ENCODE peak calls at places on chromosomes 6 and 20, in five cellular contexts. One of them, this sample, is unnamed.

GRCh38 chr6:4351857-4352669 is 216.7 kb upstream of the ECI2 start:
- DNase-seq in suprapubic skin: peak
- DNase-seq in GM23338: no peak
- DNase-seq in prostate gland: peak
- DNase-seq in stomach: peak
- DNase-seq in this sample: no peak

GRCh38 chr20:62162765-62163484 is 19.4 kb downstream of the SS18L1 start:
- DNase-seq in suprapubic skin: no peak
- DNase-seq in GM23338: no peak
- DNase-seq in prostate gland: no peak
- DNase-seq in stomach: no peak
- DNase-seq in this sample: no peak

GRCh38 chr6:69719602-69720193 is 77.1 kb downstream of the LMBRD1 start:
- DNase-seq in suprapubic skin: no peak
- DNase-seq in GM23338: peak
- DNase-seq in prostate gland: no peak
- DNase-seq in stomach: no peak
- DNase-seq in this sample: no peak

GRCh38 chr6:110646951-110647910 is 168.0 kb downstream of the CDK19 start:
- DNase-seq in suprapubic skin: no peak
- DNase-seq in GM23338: peak
- DNase-seq in prostate gland: no peak
- DNase-seq in stomach: no peak
- DNase-seq in this sample: no peak

GRCh38 chr6:24959333-24959732 is 23.6 kb upstream of the RIPOR2 start:
- DNase-seq in suprapubic skin: no peak
- DNase-seq in GM23338: no peak
- DNase-seq in prostate gland: no peak
- DNase-seq in stomach: no peak
- DNase-seq in this sample: no peak

GRCh38 chr6:49550413-49551125 is at the start of gene C6orf141:
- DNase-seq in suprapubic skin: no peak
- DNase-seq in GM23338: peak
- DNase-seq in prostate gland: no peak
- DNase-seq in stomach: peak
- DNase-seq in this sample: no peak

GRCh38 chr6:110514818-110515217 is 38.4 kb upstream of the SLC22A16 start:
- DNase-seq in suprapubic skin: no peak
- DNase-seq in GM23338: no peak
- DNase-seq in prostate gland: no peak
- DNase-seq in stomach: no peak
- DNase-seq in this sample: no peak

GRCh38 chr6:53269827-53270226 is 78.9 kb downstream of the ELOVL5 start:
- DNase-seq in suprapubic skin: no peak
- DNase-seq in GM23338: no peak
- DNase-seq in prostate gland: no peak
- DNase-seq in stomach: no peak
- DNase-seq in this sample: no peak

GRCh38 chr20:8386991-8387390 is 254.9 kb downstream of the PLCB1 start:
- DNase-seq in suprapubic skin: no peak
- DNase-seq in GM23338: no peak
- DNase-seq in prostate gland: no peak
- DNase-seq in stomach: peak
- DNase-seq in this sample: no peak

GRCh38 chr20:58231678-58232077 is 3.2 kb upstream of the ANKRD60 start:
- DNase-seq in suprapubic skin: no peak
- DNase-seq in GM23338: peak
- DNase-seq in prostate gland: no peak
- DNase-seq in stomach: no peak
- DNase-seq in this sample: no peak

GRCh38 chr6:14656676-14657075 is 539.1 kb downstream of the CD83 start:
- DNase-seq in suprapubic skin: no peak
- DNase-seq in GM23338: no peak
- DNase-seq in prostate gland: no peak
- DNase-seq in stomach: no peak
- DNase-seq in this sample: no peak

GRCh38 chr20:38278150-38278549 is 17.6 kb upstream of the KIAA1755 start:
- DNase-seq in suprapubic skin: peak
- DNase-seq in GM23338: peak
- DNase-seq in prostate gland: no peak
- DNase-seq in stomach: no peak
- DNase-seq in this sample: no peak

GRCh38 chr6:37174196-37174514 is 4.2 kb downstream of the PIM1 start:
- DNase-seq in suprapubic skin: no peak
- DNase-seq in GM23338: peak
- DNase-seq in prostate gland: no peak
- DNase-seq in stomach: no peak
- DNase-seq in this sample: no peak

GRCh38 chr6:143078468-143079324 is 18.0 kb downstream of the AIG1 start:
- DNase-seq in suprapubic skin: no peak
- DNase-seq in GM23338: no peak
- DNase-seq in prostate gland: no peak
- DNase-seq in stomach: no peak
- DNase-seq in this sample: no peak

GRCh38 chr6:36139431-36139830 is 9.1 kb downstream of the MAPK13 start:
- DNase-seq in suprapubic skin: no peak
- DNase-seq in GM23338: peak
- DNase-seq in prostate gland: no peak
- DNase-seq in stomach: no peak
- DNase-seq in this sample: no peak

GRCh38 chr6:137552809-137553208 is 58.6 kb upstream of the OLIG3 start:
- DNase-seq in suprapubic skin: no peak
- DNase-seq in GM23338: no peak
- DNase-seq in prostate gland: no peak
- DNase-seq in stomach: no peak
- DNase-seq in this sample: no peak

GRCh38 chr20:62234346-62234745 is 4.0 kb upstream of the OSBPL2 start:
- DNase-seq in suprapubic skin: no peak
- DNase-seq in GM23338: no peak
- DNase-seq in prostate gland: no peak
- DNase-seq in stomach: peak
- DNase-seq in this sample: no peak

GRCh38 chr6:125818225-125818657 is 27.5 kb downstream of the NCOA7 start:
- DNase-seq in suprapubic skin: no peak
- DNase-seq in GM23338: no peak
- DNase-seq in prostate gland: no peak
- DNase-seq in stomach: no peak
- DNase-seq in this sample: no peak

GRCh38 chr6:119566546-119567263 is 217.1 kb upstream of the MAN1A1 start:
- DNase-seq in suprapubic skin: no peak
- DNase-seq in GM23338: no peak
- DNase-seq in prostate gland: peak
- DNase-seq in stomach: no peak
- DNase-seq in this sample: no peak

GRCh38 chr6:66896415-66896814 is 1189.4 kb upstream of the EYS start:
- DNase-seq in suprapubic skin: no peak
- DNase-seq in GM23338: no peak
- DNase-seq in prostate gland: no peak
- DNase-seq in stomach: no peak
- DNase-seq in this sample: no peak

GRCh38 chr20:58218665-58219341 is 9.7 kb downstream of the ANKRD60 start:
- DNase-seq in suprapubic skin: no peak
- DNase-seq in GM23338: no peak
- DNase-seq in prostate gland: no peak
- DNase-seq in stomach: no peak
- DNase-seq in this sample: no peak

GRCh38 chr6:108732101-108732870 is 115.9 kb upstream of the ARMC2 start:
- DNase-seq in suprapubic skin: peak
- DNase-seq in GM23338: no peak
- DNase-seq in prostate gland: no peak
- DNase-seq in stomach: peak
- DNase-seq in this sample: no peak

GRCh38 chr6:42555477-42556457 is 8.1 kb upstream of the UBR2 start:
- DNase-seq in suprapubic skin: no peak
- DNase-seq in GM23338: peak
- DNase-seq in prostate gland: no peak
- DNase-seq in stomach: no peak
- DNase-seq in this sample: no peak

GRCh38 chr6:135673671-135674309 is 176.2 kb upstream of the AHI1 start:
- DNase-seq in suprapubic skin: no peak
- DNase-seq in GM23338: no peak
- DNase-seq in prostate gland: no peak
- DNase-seq in stomach: no peak
- DNase-seq in this sample: no peak

GRCh38 chr6:43993881-43994523 is 133.2 kb downstream of the MRPL14 start:
- DNase-seq in suprapubic skin: no peak
- DNase-seq in GM23338: no peak
- DNase-seq in prostate gland: no peak
- DNase-seq in stomach: no peak
- DNase-seq in this sample: no peak

GRCh38 chr20:44810391-44811149 is at the start of gene RIMS4:
- DNase-seq in suprapubic skin: no peak
- DNase-seq in GM23338: peak
- DNase-seq in prostate gland: no peak
- DNase-seq in stomach: no peak
- DNase-seq in this sample: no peak

GRCh38 chr6:81086931-81087330 is 665.5 kb downstream of the TENT5A start:
- DNase-seq in suprapubic skin: no peak
- DNase-seq in GM23338: no peak
- DNase-seq in prostate gland: no peak
- DNase-seq in stomach: no peak
- DNase-seq in this sample: no peak

GRCh38 chr20:58245931-58246330 is 17.5 kb upstream of the ANKRD60 start:
- DNase-seq in suprapubic skin: no peak
- DNase-seq in GM23338: no peak
- DNase-seq in prostate gland: no peak
- DNase-seq in stomach: no peak
- DNase-seq in this sample: no peak

GRCh38 chr6:109644131-109644530 is 46.9 kb downstream of the AK9 start:
- DNase-seq in suprapubic skin: no peak
- DNase-seq in GM23338: no peak
- DNase-seq in prostate gland: no peak
- DNase-seq in stomach: no peak
- DNase-seq in this sample: no peak

GRCh38 chr6:2546941-2547716 is 203.6 kb downstream of the MYLK4 start:
- DNase-seq in suprapubic skin: no peak
- DNase-seq in GM23338: no peak
- DNase-seq in prostate gland: no peak
- DNase-seq in stomach: no peak
- DNase-seq in this sample: no peak

GRCh38 chr20:38723982-38724602 is at the start of gene SLC32A1:
- DNase-seq in suprapubic skin: no peak
- DNase-seq in GM23338: peak
- DNase-seq in prostate gland: no peak
- DNase-seq in stomach: no peak
- DNase-seq in this sample: no peak

DNA sequence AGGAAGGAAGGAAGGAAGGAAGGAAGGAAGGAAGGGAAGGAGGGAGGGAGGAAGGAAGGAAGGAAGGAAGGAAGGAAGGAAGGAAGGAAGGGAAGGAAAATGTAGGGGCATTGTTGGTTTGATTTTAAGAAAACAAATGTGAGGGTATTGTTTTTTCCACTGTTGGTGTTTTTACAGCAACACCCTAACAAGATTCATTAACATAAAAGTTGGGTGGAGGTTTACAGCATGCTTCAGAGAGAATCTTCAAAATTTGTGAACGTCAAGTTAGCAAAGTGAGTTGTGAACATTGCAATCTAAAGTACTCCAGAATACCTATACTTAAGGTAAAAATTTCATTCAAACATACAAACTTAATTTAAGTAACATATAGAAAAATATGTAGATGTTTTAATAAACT is 200.2 kb upstream of the ID4 start:
- DNase-seq in suprapubic skin: no peak
- DNase-seq in GM23338: no peak
- DNase-seq in prostate gland: no peak
- DNase-seq in stomach: no peak
- DNase-seq in this sample: no peak
- H3K27ac ChIP-seq in suprapubic skin: no peak
- H3K27ac ChIP-seq in GM23338: no peak
- H3K27ac ChIP-seq in prostate gland: no peak
- H3K27ac ChIP-seq in stomach: no peak
- H3K27ac ChIP-seq in this sample: no peak

GRCh38 chr6:29071831-29072723 is 15.0 kb downstream of the OR2B3 start:
- DNase-seq in suprapubic skin: no peak
- DNase-seq in GM23338: peak
- DNase-seq in prostate gland: no peak
- DNase-seq in stomach: no peak
- DNase-seq in this sample: no peak
- TF ChIP-seq CTCF in suprapubic skin: no peak
- TF ChIP-seq CTCF in GM23338: peak
- TF ChIP-seq CTCF in prostate gland: no peak
- TF ChIP-seq CTCF in stomach: no peak
- TF ChIP-seq CTCF in this sample: peak

GRCh38 chr6:152471459-152472070 is 165.6 kb downstream of the SYNE1 start:
- DNase-seq in suprapubic skin: no peak
- DNase-seq in GM23338: no peak
- DNase-seq in prostate gland: no peak
- DNase-seq in stomach: no peak
- DNase-seq in this sample: no peak

GRCh38 chr6:152474341-152474740 is 162.8 kb downstream of the SYNE1 start:
- DNase-seq in suprapubic skin: no peak
- DNase-seq in GM23338: no peak
- DNase-seq in prostate gland: no peak
- DNase-seq in stomach: no peak
- DNase-seq in this sample: no peak

DNA sequence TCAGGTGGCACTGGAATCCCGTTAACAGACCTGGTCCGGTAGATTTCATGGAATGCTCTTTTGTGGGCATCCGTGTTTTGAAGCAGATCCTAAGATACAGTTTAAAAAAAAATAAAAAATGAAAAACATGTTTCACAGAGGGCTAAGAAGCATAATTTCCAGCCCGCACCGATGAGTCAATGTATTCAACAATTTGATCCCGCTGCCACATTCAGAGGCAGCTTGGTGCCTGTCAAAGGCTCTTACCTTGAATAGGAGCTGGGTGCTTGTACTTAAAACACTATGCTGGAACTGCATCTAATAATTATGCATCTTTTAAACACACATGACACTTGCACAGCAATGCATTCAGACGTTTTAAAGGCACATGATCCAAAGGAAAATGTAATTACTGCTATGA is 164.8 kb downstream of the SYNE1 start:
- DNase-seq in suprapubic skin: no peak
- DNase-seq in GM23338: no peak
- DNase-seq in prostate gland: no peak
- DNase-seq in stomach: no peak
- DNase-seq in this sample: no peak
- TF ChIP-seq POLR2AphosphoS5 in suprapubic skin: no peak
- TF ChIP-seq POLR2AphosphoS5 in GM23338: no peak
- TF ChIP-seq POLR2AphosphoS5 in prostate gland: no peak
- TF ChIP-seq POLR2AphosphoS5 in stomach: no peak
- TF ChIP-seq POLR2AphosphoS5 in this sample: no peak

DNA sequence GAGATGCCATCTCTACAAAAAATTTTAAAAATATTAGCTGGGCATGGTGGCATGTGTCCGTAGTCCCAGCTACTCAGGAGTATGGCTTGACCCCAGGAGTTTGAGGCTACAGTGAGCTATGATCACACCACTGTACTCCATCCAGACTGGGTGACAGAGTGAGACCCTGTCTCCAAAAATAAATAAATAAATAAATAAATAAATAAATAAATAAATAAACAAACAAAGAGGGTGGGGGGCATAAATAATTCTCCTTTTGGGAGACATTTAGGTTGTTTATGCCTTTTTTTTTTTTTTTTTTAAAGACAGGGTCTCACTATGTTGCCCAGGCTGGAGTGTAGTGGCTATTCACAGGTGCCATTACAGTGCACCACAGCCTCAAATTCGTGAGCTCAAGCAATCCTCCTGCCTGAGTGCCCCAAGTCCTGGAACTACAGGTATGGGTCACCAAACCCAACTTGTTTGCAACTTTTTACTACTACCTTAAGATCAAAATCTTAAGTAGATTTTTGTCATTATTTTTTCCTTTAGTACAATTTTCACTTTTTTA is 29.5 kb downstream of the FASTKD5 start:
- DNase-seq in suprapubic skin: no peak
- DNase-seq in GM23338: no peak
- DNase-seq in prostate gland: no peak
- DNase-seq in stomach: no peak
- DNase-seq in this sample: no peak
- H3K27ac ChIP-seq in suprapubic skin: no peak
- H3K27ac ChIP-seq in GM23338: no peak
- H3K27ac ChIP-seq in prostate gland: no peak
- H3K27ac ChIP-seq in stomach: no peak
- H3K27ac ChIP-seq in this sample: no peak

This sample was measured in spleen.